ENCODE peak calls at places on chromosomes 3 and 15, in nine cellular contexts. One of them, this sample, is unnamed.

GRCh38 chr3:119562307-119562961 is 3.0 kb upstream of the CD80 start:
- DNase-seq in activated T-helper 1 cell treated with Interleukin-2 at 50 U/mL for 16 hours: no peak
- DNase-seq in GDM1: no peak
- DNase-seq in activated CD8-positive, alpha-beta T cell treated with anti-CD3 and anti-CD28 coated beads for 36 hours: peak; percentile 75
- DNase-seq in astrocyte of the spinal cord: no peak
- DNase-seq in NCI-H1092 treated with DMSO at 0.1 percent for 48 hours: no peak
- DNase-seq in SJSA1: no peak
- DNase-seq in DMS153: no peak
- DNase-seq in GM06990: peak; percentile 87
- DNase-seq in this sample: peak; percentile 95

GRCh38 chr3:146300756-146301155 is 49.9 kb upstream of the PLSCR4 start:
- DNase-seq in activated T-helper 1 cell treated with Interleukin-2 at 50 U/mL for 16 hours: no peak
- DNase-seq in GDM1: no peak
- DNase-seq in activated CD8-positive, alpha-beta T cell treated with anti-CD3 and anti-CD28 coated beads for 36 hours: no peak
- DNase-seq in astrocyte of the spinal cord: no peak
- DNase-seq in NCI-H1092 treated with DMSO at 0.1 percent for 48 hours: no peak
- DNase-seq in SJSA1: no peak
- DNase-seq in DMS153: no peak
- DNase-seq in GM06990: no peak
- DNase-seq in this sample: no peak

GRCh38 chr15:62125763-62126162 is 39.3 kb downstream of the C2CD4B start:
- DNase-seq in activated T-helper 1 cell treated with Interleukin-2 at 50 U/mL for 16 hours: no peak
- DNase-seq in GDM1: no peak
- DNase-seq in activated CD8-positive, alpha-beta T cell treated with anti-CD3 and anti-CD28 coated beads for 36 hours: no peak
- DNase-seq in astrocyte of the spinal cord: no peak
- DNase-seq in NCI-H1092 treated with DMSO at 0.1 percent for 48 hours: peak; percentile 14
- DNase-seq in SJSA1: no peak
- DNase-seq in DMS153: peak; percentile 68
- DNase-seq in GM06990: no peak
- DNase-seq in this sample: peak; percentile 31

GRCh38 chr3:17179381-17180205 is 294.8 kb downstream of the PLCL2 start:
- DNase-seq in activated T-helper 1 cell treated with Interleukin-2 at 50 U/mL for 16 hours: no peak
- DNase-seq in GDM1: no peak
- DNase-seq in activated CD8-positive, alpha-beta T cell treated with anti-CD3 and anti-CD28 coated beads for 36 hours: peak; percentile 22
- DNase-seq in astrocyte of the spinal cord: peak; percentile 39
- DNase-seq in NCI-H1092 treated with DMSO at 0.1 percent for 48 hours: no peak
- DNase-seq in SJSA1: no peak
- DNase-seq in DMS153: peak; percentile 0
- DNase-seq in GM06990: no peak
- DNase-seq in this sample: peak; percentile 65

GRCh38 chr3:173893066-173893465 is 495.5 kb downstream of the NLGN1 start:
- DNase-seq in activated T-helper 1 cell treated with Interleukin-2 at 50 U/mL for 16 hours: no peak
- DNase-seq in GDM1: no peak
- DNase-seq in activated CD8-positive, alpha-beta T cell treated with anti-CD3 and anti-CD28 coated beads for 36 hours: no peak
- DNase-seq in astrocyte of the spinal cord: peak; percentile 86
- DNase-seq in NCI-H1092 treated with DMSO at 0.1 percent for 48 hours: no peak
- DNase-seq in SJSA1: no peak
- DNase-seq in DMS153: peak; percentile 17
- DNase-seq in GM06990: no peak
- DNase-seq in this sample: no peak

GRCh38 chr3:156554515-156554841 is 439 bp downstream of the SSR3 start:
- DNase-seq in activated T-helper 1 cell treated with Interleukin-2 at 50 U/mL for 16 hours: no peak
- DNase-seq in GDM1: no peak
- DNase-seq in activated CD8-positive, alpha-beta T cell treated with anti-CD3 and anti-CD28 coated beads for 36 hours: no peak
- DNase-seq in astrocyte of the spinal cord: peak; percentile 18
- DNase-seq in NCI-H1092 treated with DMSO at 0.1 percent for 48 hours: no peak
- DNase-seq in SJSA1: no peak
- DNase-seq in DMS153: no peak
- DNase-seq in GM06990: no peak
- DNase-seq in this sample: no peak

GRCh38 chr15:82709421-82710207 is at the start of gene AP3B2:
- DNase-seq in activated T-helper 1 cell treated with Interleukin-2 at 50 U/mL for 16 hours: peak; percentile 32
- DNase-seq in GDM1: no peak
- DNase-seq in activated CD8-positive, alpha-beta T cell treated with anti-CD3 and anti-CD28 coated beads for 36 hours: peak; percentile 81
- DNase-seq in astrocyte of the spinal cord: peak; percentile 50
- DNase-seq in NCI-H1092 treated with DMSO at 0.1 percent for 48 hours: peak; percentile 75
- DNase-seq in SJSA1: peak; percentile 60
- DNase-seq in DMS153: peak; percentile 44
- DNase-seq in GM06990: peak; percentile 84
- DNase-seq in this sample: peak; percentile 79

GRCh38 chr3:54649551-54649950 is 278.3 kb downstream of the LRTM1 start:
- DNase-seq in activated T-helper 1 cell treated with Interleukin-2 at 50 U/mL for 16 hours: no peak
- DNase-seq in GDM1: no peak
- DNase-seq in activated CD8-positive, alpha-beta T cell treated with anti-CD3 and anti-CD28 coated beads for 36 hours: no peak
- DNase-seq in astrocyte of the spinal cord: no peak
- DNase-seq in NCI-H1092 treated with DMSO at 0.1 percent for 48 hours: no peak
- DNase-seq in SJSA1: no peak
- DNase-seq in DMS153: no peak
- DNase-seq in GM06990: no peak
- DNase-seq in this sample: no peak

GRCh38 chr3:114659109-114660081 is 365.6 kb downstream of the TIGIT start:
- DNase-seq in activated T-helper 1 cell treated with Interleukin-2 at 50 U/mL for 16 hours: no peak
- DNase-seq in GDM1: no peak
- DNase-seq in activated CD8-positive, alpha-beta T cell treated with anti-CD3 and anti-CD28 coated beads for 36 hours: no peak
- DNase-seq in astrocyte of the spinal cord: peak; percentile 23
- DNase-seq in NCI-H1092 treated with DMSO at 0.1 percent for 48 hours: no peak
- DNase-seq in SJSA1: no peak
- DNase-seq in DMS153: no peak
- DNase-seq in GM06990: no peak
- DNase-seq in this sample: no peak

GRCh38 chr3:53227993-53228885 is 27.6 kb downstream of the TKT start:
- DNase-seq in activated T-helper 1 cell treated with Interleukin-2 at 50 U/mL for 16 hours: no peak
- DNase-seq in GDM1: no peak
- DNase-seq in activated CD8-positive, alpha-beta T cell treated with anti-CD3 and anti-CD28 coated beads for 36 hours: no peak
- DNase-seq in astrocyte of the spinal cord: no peak
- DNase-seq in NCI-H1092 treated with DMSO at 0.1 percent for 48 hours: no peak
- DNase-seq in SJSA1: no peak
- DNase-seq in DMS153: no peak
- DNase-seq in GM06990: no peak
- DNase-seq in this sample: no peak

GRCh38 chr15:59296181-59296617 is 76.5 kb downstream of the MYO1E start:
- DNase-seq in activated T-helper 1 cell treated with Interleukin-2 at 50 U/mL for 16 hours: no peak
- DNase-seq in GDM1: no peak
- DNase-seq in activated CD8-positive, alpha-beta T cell treated with anti-CD3 and anti-CD28 coated beads for 36 hours: no peak
- DNase-seq in astrocyte of the spinal cord: peak; percentile 94
- DNase-seq in NCI-H1092 treated with DMSO at 0.1 percent for 48 hours: no peak
- DNase-seq in SJSA1: peak; percentile 80
- DNase-seq in DMS153: no peak
- DNase-seq in GM06990: no peak
- DNase-seq in this sample: no peak

GRCh38 chr15:68409736-68410370 is 22.1 kb downstream of the ITGA11 start:
- DNase-seq in activated T-helper 1 cell treated with Interleukin-2 at 50 U/mL for 16 hours: no peak
- DNase-seq in GDM1: no peak
- DNase-seq in activated CD8-positive, alpha-beta T cell treated with anti-CD3 and anti-CD28 coated beads for 36 hours: no peak
- DNase-seq in astrocyte of the spinal cord: no peak
- DNase-seq in NCI-H1092 treated with DMSO at 0.1 percent for 48 hours: no peak
- DNase-seq in SJSA1: peak; percentile 24
- DNase-seq in DMS153: no peak
- DNase-seq in GM06990: no peak
- DNase-seq in this sample: no peak

GRCh38 chr15:71530116-71530515 is 280.2 kb upstream of the NR2E3 start:
- DNase-seq in activated T-helper 1 cell treated with Interleukin-2 at 50 U/mL for 16 hours: no peak
- DNase-seq in GDM1: no peak
- DNase-seq in activated CD8-positive, alpha-beta T cell treated with anti-CD3 and anti-CD28 coated beads for 36 hours: no peak
- DNase-seq in astrocyte of the spinal cord: no peak
- DNase-seq in NCI-H1092 treated with DMSO at 0.1 percent for 48 hours: no peak
- DNase-seq in SJSA1: no peak
- DNase-seq in DMS153: no peak
- DNase-seq in GM06990: no peak
- DNase-seq in this sample: no peak

GRCh38 chr3:88149146-88149515 is 628 bp upstream of the C3orf38 start:
- DNase-seq in activated T-helper 1 cell treated with Interleukin-2 at 50 U/mL for 16 hours: no peak
- DNase-seq in GDM1: no peak
- DNase-seq in activated CD8-positive, alpha-beta T cell treated with anti-CD3 and anti-CD28 coated beads for 36 hours: peak; percentile 61
- DNase-seq in astrocyte of the spinal cord: no peak
- DNase-seq in NCI-H1092 treated with DMSO at 0.1 percent for 48 hours: no peak
- DNase-seq in SJSA1: peak; percentile 40
- DNase-seq in DMS153: no peak
- DNase-seq in GM06990: no peak
- DNase-seq in this sample: no peak